ENCODE peak calls at places on chromosome X, in nine cellular contexts. One of them, this sample, is unnamed.

GRCh38 chrX:67619253-67619652 is 75.4 kb downstream of the AR start:
- DNase-seq in NCI-H1105: no peak
- DNase-seq in astrocyte of the spinal cord: peak
- DNase-seq in progenitor cell of endocrine pancreas: no peak
- DNase-seq in SW480: peak
- DNase-seq in GM19239: no peak
- DNase-seq in Peyer's patch: no peak
- DNase-seq in stimulated activated CD4-positive, alpha-beta T cell treated with anti-CD3 and anti-CD28 coated beads, Interleukin-1b, Interleukin-23, amount 100 ng/mL, for 1 hour: no peak
- DNase-seq in mammary epithelial cell: peak
- DNase-seq in this sample: peak

GRCh38 chrX:68433155-68433980 is at the start of gene OPHN1:
- DNase-seq in NCI-H1105: peak
- DNase-seq in astrocyte of the spinal cord: peak
- DNase-seq in progenitor cell of endocrine pancreas: peak
- DNase-seq in SW480: peak
- DNase-seq in GM19239: no peak
- DNase-seq in Peyer's patch: no peak
- DNase-seq in stimulated activated CD4-positive, alpha-beta T cell treated with anti-CD3 and anti-CD28 coated beads, Interleukin-1b, Interleukin-23, amount 100 ng/mL, for 1 hour: no peak
- DNase-seq in mammary epithelial cell: peak
- DNase-seq in this sample: peak

GRCh38 chrX:18946157-18946556 is 37.8 kb downstream of the PHKA2 start:
- DNase-seq in NCI-H1105: no peak
- DNase-seq in astrocyte of the spinal cord: no peak
- DNase-seq in progenitor cell of endocrine pancreas: no peak
- DNase-seq in SW480: no peak
- DNase-seq in GM19239: no peak
- DNase-seq in Peyer's patch: no peak
- DNase-seq in stimulated activated CD4-positive, alpha-beta T cell treated with anti-CD3 and anti-CD28 coated beads, Interleukin-1b, Interleukin-23, amount 100 ng/mL, for 1 hour: no peak
- DNase-seq in mammary epithelial cell: no peak
- DNase-seq in this sample: no peak

GRCh38 chrX:47690175-47690574 is 31.2 kb upstream of the UXT start:
- DNase-seq in NCI-H1105: no peak
- DNase-seq in astrocyte of the spinal cord: no peak
- DNase-seq in progenitor cell of endocrine pancreas: no peak
- DNase-seq in SW480: peak
- DNase-seq in GM19239: no peak
- DNase-seq in Peyer's patch: no peak
- DNase-seq in stimulated activated CD4-positive, alpha-beta T cell treated with anti-CD3 and anti-CD28 coated beads, Interleukin-1b, Interleukin-23, amount 100 ng/mL, for 1 hour: no peak
- DNase-seq in mammary epithelial cell: no peak
- DNase-seq in this sample: no peak

GRCh38 chrX:69388526-69388925 is 115.6 kb upstream of the NALF2 start:
- DNase-seq in NCI-H1105: peak
- DNase-seq in astrocyte of the spinal cord: no peak
- DNase-seq in progenitor cell of endocrine pancreas: no peak
- DNase-seq in SW480: no peak
- DNase-seq in GM19239: no peak
- DNase-seq in Peyer's patch: no peak
- DNase-seq in stimulated activated CD4-positive, alpha-beta T cell treated with anti-CD3 and anti-CD28 coated beads, Interleukin-1b, Interleukin-23, amount 100 ng/mL, for 1 hour: no peak
- DNase-seq in mammary epithelial cell: no peak
- DNase-seq in this sample: no peak

GRCh38 chrX:10989386-10989785 is 121.7 kb upstream of the HCCS start:
- DNase-seq in NCI-H1105: no peak
- DNase-seq in astrocyte of the spinal cord: no peak
- DNase-seq in progenitor cell of endocrine pancreas: no peak
- DNase-seq in SW480: no peak
- DNase-seq in GM19239: no peak
- DNase-seq in Peyer's patch: no peak
- DNase-seq in stimulated activated CD4-positive, alpha-beta T cell treated with anti-CD3 and anti-CD28 coated beads, Interleukin-1b, Interleukin-23, amount 100 ng/mL, for 1 hour: no peak
- DNase-seq in mammary epithelial cell: no peak
- DNase-seq in this sample: no peak

GRCh38 chrX:149962859-149963757 is 24.8 kb upstream of the EOLA2 start:
- DNase-seq in NCI-H1105: peak
- DNase-seq in astrocyte of the spinal cord: peak
- DNase-seq in progenitor cell of endocrine pancreas: no peak
- DNase-seq in SW480: peak
- DNase-seq in GM19239: no peak
- DNase-seq in Peyer's patch: peak
- DNase-seq in stimulated activated CD4-positive, alpha-beta T cell treated with anti-CD3 and anti-CD28 coated beads, Interleukin-1b, Interleukin-23, amount 100 ng/mL, for 1 hour: no peak
- DNase-seq in mammary epithelial cell: peak
- DNase-seq in this sample: peak

GRCh38 chrX:123876177-123876576 is 16.3 kb downstream of the XIAP start:
- DNase-seq in NCI-H1105: no peak
- DNase-seq in astrocyte of the spinal cord: no peak
- DNase-seq in progenitor cell of endocrine pancreas: no peak
- DNase-seq in SW480: no peak
- DNase-seq in GM19239: no peak
- DNase-seq in Peyer's patch: no peak
- DNase-seq in stimulated activated CD4-positive, alpha-beta T cell treated with anti-CD3 and anti-CD28 coated beads, Interleukin-1b, Interleukin-23, amount 100 ng/mL, for 1 hour: no peak
- DNase-seq in mammary epithelial cell: no peak
- DNase-seq in this sample: no peak

GRCh38 chrX:84865113-84865512 is 138.6 kb upstream of the APOOL start:
- DNase-seq in NCI-H1105: peak
- DNase-seq in astrocyte of the spinal cord: no peak
- DNase-seq in progenitor cell of endocrine pancreas: no peak
- DNase-seq in SW480: no peak
- DNase-seq in GM19239: no peak
- DNase-seq in Peyer's patch: no peak
- DNase-seq in stimulated activated CD4-positive, alpha-beta T cell treated with anti-CD3 and anti-CD28 coated beads, Interleukin-1b, Interleukin-23, amount 100 ng/mL, for 1 hour: no peak
- DNase-seq in mammary epithelial cell: no peak
- DNase-seq in this sample: no peak

GRCh38 chrX:125621588-125621927 is 301.9 kb downstream of the TEX13C start:
- DNase-seq in NCI-H1105: no peak
- DNase-seq in astrocyte of the spinal cord: no peak
- DNase-seq in progenitor cell of endocrine pancreas: no peak
- DNase-seq in SW480: no peak
- DNase-seq in GM19239: no peak
- DNase-seq in Peyer's patch: no peak
- DNase-seq in stimulated activated CD4-positive, alpha-beta T cell treated with anti-CD3 and anti-CD28 coated beads, Interleukin-1b, Interleukin-23, amount 100 ng/mL, for 1 hour: no peak
- DNase-seq in mammary epithelial cell: no peak
- DNase-seq in this sample: no peak

GRCh38 chrX:85620466-85620865 is 241.0 kb upstream of the POF1B start:
- DNase-seq in NCI-H1105: no peak
- DNase-seq in astrocyte of the spinal cord: no peak
- DNase-seq in progenitor cell of endocrine pancreas: no peak
- DNase-seq in SW480: no peak
- DNase-seq in GM19239: no peak
- DNase-seq in Peyer's patch: no peak
- DNase-seq in stimulated activated CD4-positive, alpha-beta T cell treated with anti-CD3 and anti-CD28 coated beads, Interleukin-1b, Interleukin-23, amount 100 ng/mL, for 1 hour: no peak
- DNase-seq in mammary epithelial cell: no peak
- DNase-seq in this sample: no peak

GRCh38 chrX:45505214-45505613 is 304.5 kb upstream of the DIPK2B start:
- DNase-seq in NCI-H1105: no peak
- DNase-seq in astrocyte of the spinal cord: peak
- DNase-seq in progenitor cell of endocrine pancreas: no peak
- DNase-seq in SW480: peak
- DNase-seq in GM19239: no peak
- DNase-seq in Peyer's patch: no peak
- DNase-seq in stimulated activated CD4-positive, alpha-beta T cell treated with anti-CD3 and anti-CD28 coated beads, Interleukin-1b, Interleukin-23, amount 100 ng/mL, for 1 hour: no peak
- DNase-seq in mammary epithelial cell: peak
- DNase-seq in this sample: no peak

GRCh38 chrX:1443496-1444075 is 9.1 kb downstream of the ASMTL start:
- DNase-seq in NCI-H1105: no peak
- DNase-seq in astrocyte of the spinal cord: no peak
- DNase-seq in progenitor cell of endocrine pancreas: no peak
- DNase-seq in SW480: no peak
- DNase-seq in GM19239: no peak
- DNase-seq in Peyer's patch: no peak
- DNase-seq in stimulated activated CD4-positive, alpha-beta T cell treated with anti-CD3 and anti-CD28 coated beads, Interleukin-1b, Interleukin-23, amount 100 ng/mL, for 1 hour: no peak
- DNase-seq in mammary epithelial cell: no peak
- DNase-seq in this sample: no peak

GRCh38 chrX:44674906-44675305 is 132.2 kb upstream of the FUNDC1 start:
- DNase-seq in NCI-H1105: no peak
- DNase-seq in astrocyte of the spinal cord: no peak
- DNase-seq in progenitor cell of endocrine pancreas: no peak
- DNase-seq in SW480: no peak
- DNase-seq in GM19239: no peak
- DNase-seq in Peyer's patch: no peak
- DNase-seq in stimulated activated CD4-positive, alpha-beta T cell treated with anti-CD3 and anti-CD28 coated beads, Interleukin-1b, Interleukin-23, amount 100 ng/mL, for 1 hour: no peak
- DNase-seq in mammary epithelial cell: no peak
- DNase-seq in this sample: no peak

GRCh38 chrX:107102980-107103379 is 15.6 kb downstream of the RBM41 start:
- DNase-seq in NCI-H1105: no peak
- DNase-seq in astrocyte of the spinal cord: peak
- DNase-seq in progenitor cell of endocrine pancreas: no peak
- DNase-seq in SW480: no peak
- DNase-seq in GM19239: no peak
- DNase-seq in Peyer's patch: no peak
- DNase-seq in stimulated activated CD4-positive, alpha-beta T cell treated with anti-CD3 and anti-CD28 coated beads, Interleukin-1b, Interleukin-23, amount 100 ng/mL, for 1 hour: no peak
- DNase-seq in mammary epithelial cell: peak
- DNase-seq in this sample: peak

GRCh38 chrX:1190596-1191145 is 21.8 kb downstream of the CRLF2 start:
- DNase-seq in NCI-H1105: no peak
- DNase-seq in astrocyte of the spinal cord: no peak
- DNase-seq in progenitor cell of endocrine pancreas: no peak
- DNase-seq in SW480: no peak
- DNase-seq in GM19239: no peak
- DNase-seq in Peyer's patch: no peak
- DNase-seq in stimulated activated CD4-positive, alpha-beta T cell treated with anti-CD3 and anti-CD28 coated beads, Interleukin-1b, Interleukin-23, amount 100 ng/mL, for 1 hour: no peak
- DNase-seq in mammary epithelial cell: no peak
- DNase-seq in this sample: no peak

GRCh38 chrX:39729834-39730670 is 367.7 kb downstream of the BCOR start:
- DNase-seq in NCI-H1105: no peak
- DNase-seq in astrocyte of the spinal cord: peak
- DNase-seq in progenitor cell of endocrine pancreas: no peak
- DNase-seq in SW480: peak
- DNase-seq in GM19239: no peak
- DNase-seq in Peyer's patch: no peak
- DNase-seq in stimulated activated CD4-positive, alpha-beta T cell treated with anti-CD3 and anti-CD28 coated beads, Interleukin-1b, Interleukin-23, amount 100 ng/mL, for 1 hour: no peak
- DNase-seq in mammary epithelial cell: no peak
- DNase-seq in this sample: no peak

GRCh38 chrX:102720237-102721168 is at the start of gene GPRASP3:
- DNase-seq in NCI-H1105: peak
- DNase-seq in astrocyte of the spinal cord: peak
- DNase-seq in progenitor cell of endocrine pancreas: no peak
- DNase-seq in SW480: peak
- DNase-seq in GM19239: peak
- DNase-seq in Peyer's patch: peak
- DNase-seq in stimulated activated CD4-positive, alpha-beta T cell treated with anti-CD3 and anti-CD28 coated beads, Interleukin-1b, Interleukin-23, amount 100 ng/mL, for 1 hour: peak
- DNase-seq in mammary epithelial cell: peak
- DNase-seq in this sample: peak

GRCh38 chrX:51456246-51456645 is 40.1 kb downstream of the NUDT11 start:
- DNase-seq in NCI-H1105: no peak
- DNase-seq in astrocyte of the spinal cord: no peak
- DNase-seq in progenitor cell of endocrine pancreas: no peak
- DNase-seq in SW480: no peak
- DNase-seq in GM19239: no peak
- DNase-seq in Peyer's patch: no peak
- DNase-seq in stimulated activated CD4-positive, alpha-beta T cell treated with anti-CD3 and anti-CD28 coated beads, Interleukin-1b, Interleukin-23, amount 100 ng/mL, for 1 hour: no peak
- DNase-seq in mammary epithelial cell: no peak
- DNase-seq in this sample: no peak

GRCh38 chrX:13647709-13648212 is 5.2 kb upstream of the TCEANC start:
- DNase-seq in NCI-H1105: no peak
- DNase-seq in astrocyte of the spinal cord: peak
- DNase-seq in progenitor cell of endocrine pancreas: no peak
- DNase-seq in SW480: peak
- DNase-seq in GM19239: no peak
- DNase-seq in Peyer's patch: peak
- DNase-seq in stimulated activated CD4-positive, alpha-beta T cell treated with anti-CD3 and anti-CD28 coated beads, Interleukin-1b, Interleukin-23, amount 100 ng/mL, for 1 hour: no peak
- DNase-seq in mammary epithelial cell: no peak
- DNase-seq in this sample: peak

GRCh38 chrX:148310402-148311200 is 189.8 kb upstream of the AFF2 start:
- DNase-seq in NCI-H1105: no peak
- DNase-seq in astrocyte of the spinal cord: no peak
- DNase-seq in progenitor cell of endocrine pancreas: no peak
- DNase-seq in SW480: no peak
- DNase-seq in GM19239: no peak
- DNase-seq in Peyer's patch: peak
- DNase-seq in stimulated activated CD4-positive, alpha-beta T cell treated with anti-CD3 and anti-CD28 coated beads, Interleukin-1b, Interleukin-23, amount 100 ng/mL, for 1 hour: peak
- DNase-seq in mammary epithelial cell: no peak
- DNase-seq in this sample: no peak

GRCh38 chrX:150680974-150681373 is 12.2 kb upstream of the MTMR1 start:
- DNase-seq in NCI-H1105: peak
- DNase-seq in astrocyte of the spinal cord: peak
- DNase-seq in progenitor cell of endocrine pancreas: no peak
- DNase-seq in SW480: peak
- DNase-seq in GM19239: no peak
- DNase-seq in Peyer's patch: no peak
- DNase-seq in stimulated activated CD4-positive, alpha-beta T cell treated with anti-CD3 and anti-CD28 coated beads, Interleukin-1b, Interleukin-23, amount 100 ng/mL, for 1 hour: no peak
- DNase-seq in mammary epithelial cell: peak
- DNase-seq in this sample: peak

GRCh38 chrX:30283456-30284200 is 25.6 kb downstream of the NR0B1 start:
- DNase-seq in NCI-H1105: no peak
- DNase-seq in astrocyte of the spinal cord: peak
- DNase-seq in progenitor cell of endocrine pancreas: no peak
- DNase-seq in SW480: peak
- DNase-seq in GM19239: no peak
- DNase-seq in Peyer's patch: no peak
- DNase-seq in stimulated activated CD4-positive, alpha-beta T cell treated with anti-CD3 and anti-CD28 coated beads, Interleukin-1b, Interleukin-23, amount 100 ng/mL, for 1 hour: no peak
- DNase-seq in mammary epithelial cell: peak
- DNase-seq in this sample: peak

GRCh38 chrX:3811331-3812311 is 98.2 kb upstream of the PRKX start:
- DNase-seq in NCI-H1105: no peak
- DNase-seq in astrocyte of the spinal cord: peak
- DNase-seq in progenitor cell of endocrine pancreas: no peak
- DNase-seq in SW480: peak
- DNase-seq in GM19239: peak
- DNase-seq in Peyer's patch: peak
- DNase-seq in stimulated activated CD4-positive, alpha-beta T cell treated with anti-CD3 and anti-CD28 coated beads, Interleukin-1b, Interleukin-23, amount 100 ng/mL, for 1 hour: no peak
- DNase-seq in mammary epithelial cell: peak
- DNase-seq in this sample: no peak

GRCh38 chrX:55767100-55767499 is 49.6 kb downstream of the RRAGB start:
- DNase-seq in NCI-H1105: no peak
- DNase-seq in astrocyte of the spinal cord: peak
- DNase-seq in progenitor cell of endocrine pancreas: no peak
- DNase-seq in SW480: peak
- DNase-seq in GM19239: no peak
- DNase-seq in Peyer's patch: no peak
- DNase-seq in stimulated activated CD4-positive, alpha-beta T cell treated with anti-CD3 and anti-CD28 coated beads, Interleukin-1b, Interleukin-23, amount 100 ng/mL, for 1 hour: no peak
- DNase-seq in mammary epithelial cell: peak
- DNase-seq in this sample: no peak

GRCh38 chrX:154096140-154097002 is 1.1 kb downstream of the MECP2 start:
- DNase-seq in NCI-H1105: peak
- DNase-seq in astrocyte of the spinal cord: peak
- DNase-seq in progenitor cell of endocrine pancreas: no peak
- DNase-seq in SW480: peak
- DNase-seq in GM19239: no peak
- DNase-seq in Peyer's patch: no peak
- DNase-seq in stimulated activated CD4-positive, alpha-beta T cell treated with anti-CD3 and anti-CD28 coated beads, Interleukin-1b, Interleukin-23, amount 100 ng/mL, for 1 hour: no peak
- DNase-seq in mammary epithelial cell: peak
- DNase-seq in this sample: peak

GRCh38 chrX:95248386-95248785 is 1436.3 kb upstream of the DIAPH2 start:
- DNase-seq in NCI-H1105: no peak
- DNase-seq in astrocyte of the spinal cord: no peak
- DNase-seq in progenitor cell of endocrine pancreas: no peak
- DNase-seq in SW480: no peak
- DNase-seq in GM19239: no peak
- DNase-seq in Peyer's patch: no peak
- DNase-seq in stimulated activated CD4-positive, alpha-beta T cell treated with anti-CD3 and anti-CD28 coated beads, Interleukin-1b, Interleukin-23, amount 100 ng/mL, for 1 hour: no peak
- DNase-seq in mammary epithelial cell: no peak
- DNase-seq in this sample: no peak

GRCh38 chrX:11138498-11139390 is 27.6 kb downstream of the HCCS start:
- DNase-seq in NCI-H1105: no peak
- DNase-seq in astrocyte of the spinal cord: no peak
- DNase-seq in progenitor cell of endocrine pancreas: no peak
- DNase-seq in SW480: no peak
- DNase-seq in GM19239: no peak
- DNase-seq in Peyer's patch: no peak
- DNase-seq in stimulated activated CD4-positive, alpha-beta T cell treated with anti-CD3 and anti-CD28 coated beads, Interleukin-1b, Interleukin-23, amount 100 ng/mL, for 1 hour: no peak
- DNase-seq in mammary epithelial cell: no peak
- DNase-seq in this sample: no peak

GRCh38 chrX:86436116-86436515 is 287.9 kb downstream of the DACH2 start:
- DNase-seq in NCI-H1105: no peak
- DNase-seq in astrocyte of the spinal cord: no peak
- DNase-seq in progenitor cell of endocrine pancreas: no peak
- DNase-seq in SW480: no peak
- DNase-seq in GM19239: no peak
- DNase-seq in Peyer's patch: no peak
- DNase-seq in stimulated activated CD4-positive, alpha-beta T cell treated with anti-CD3 and anti-CD28 coated beads, Interleukin-1b, Interleukin-23, amount 100 ng/mL, for 1 hour: no peak
- DNase-seq in mammary epithelial cell: no peak
- DNase-seq in this sample: no peak

GRCh38 chrX:41705680-41706374 is 17.1 kb downstream of the GPR34 start:
- DNase-seq in NCI-H1105: no peak
- DNase-seq in astrocyte of the spinal cord: no peak
- DNase-seq in progenitor cell of endocrine pancreas: no peak
- DNase-seq in SW480: no peak
- DNase-seq in GM19239: no peak
- DNase-seq in Peyer's patch: no peak
- DNase-seq in stimulated activated CD4-positive, alpha-beta T cell treated with anti-CD3 and anti-CD28 coated beads, Interleukin-1b, Interleukin-23, amount 100 ng/mL, for 1 hour: no peak
- DNase-seq in mammary epithelial cell: no peak
- DNase-seq in this sample: no peak

GRCh38 chrX:118459494-118459893 is 36.1 kb upstream of the DOCK11 start:
- DNase-seq in NCI-H1105: peak
- DNase-seq in astrocyte of the spinal cord: peak
- DNase-seq in progenitor cell of endocrine pancreas: no peak
- DNase-seq in SW480: peak
- DNase-seq in GM19239: peak
- DNase-seq in Peyer's patch: no peak
- DNase-seq in stimulated activated CD4-positive, alpha-beta T cell treated with anti-CD3 and anti-CD28 coated beads, Interleukin-1b, Interleukin-23, amount 100 ng/mL, for 1 hour: no peak
- DNase-seq in mammary epithelial cell: peak
- DNase-seq in this sample: peak